ENCODE peak calls at places on chromosome 13, in four cellular contexts. I is testis, B is stomach, T is GM12878. U is an unnamed sample. For H3K4me1, the result is how much of the 10 kb centered on the place peaks cover.

GRCh38 chr13:20024706-20025105 is 66.2 kb downstream of the ZMYM2 start:
- DNase-seq in I (no peak), B (no peak), T (no peak), U (no peak)

GRCh38 chr13:114286808-114287207 is 5.4 kb downstream of the UPF3A start:
- DNase-seq in I (no peak), B (no peak), T (no peak), U (no peak)

GRCh38 chr13:36377822-36378480 is 31.8 kb upstream of the SPART start:
- DNase-seq in I (no peak), B (no peak), T (no peak), U (no peak)

GRCh38 chr13:67267136-67267535 is 37.0 kb upstream of the PCDH9 start:
- DNase-seq in I (no peak), B (no peak), T (no peak), U (no peak)

GRCh38 chr13:39273953-39274352 is 235.7 kb downstream of the NHLRC3 start:
- DNase-seq in I (no peak), B (peak), T (no peak), U (no peak)

GRCh38 chr13:49020940-49021548 is 45.3 kb downstream of the FNDC3A start:
- DNase-seq in I (no peak), B (no peak), T (no peak), U (no peak)

GRCh38 chr13:110445183-110445582 is 116.3 kb downstream of the RAB20 start:
- DNase-seq in I (no peak), B (no peak), T (no peak), U (no peak)

GRCh38 chr13:48492123-48493075 is 40.5 kb downstream of the RCBTB2 start:
- DNase-seq in I (peak), B (peak), T (peak), U (peak)

GRCh38 chr13:41516166-41516565 is 58.8 kb downstream of the RGCC start:
- DNase-seq in I (no peak), B (no peak), T (no peak), U (no peak)

GRCh38 chr13:24681930-24682329 is 1.7 kb downstream of the ATP12A start:
- DNase-seq in I (no peak), B (no peak), T (no peak), U (no peak)

GRCh38 chr13:24680921-24681585 is 845 bp downstream of the ATP12A start:
- DNase-seq in I (no peak), B (no peak), T (no peak), U (no peak)

GRCh38 chr13:24679686-24680085 is 522 bp upstream of the ATP12A start:
- DNase-seq in I (no peak), B (no peak), T (no peak), U (no peak)

GRCh38 chr13:24682353-24682752 is 2.1 kb downstream of the ATP12A start:
- DNase-seq in I (no peak), B (no peak), T (no peak), U (no peak)

GRCh38 chr13:24680258-24680920 is at the start of gene ATP12A:
- DNase-seq in I (peak), B (peak), T (no peak), U (no peak)
- H3K4me3 ChIP-seq in I (peak), B (peak), T (peak), U (peak)

GRCh38 chr13:99356216-99357089 is 49.3 kb upstream of the GPR183 start:
- DNase-seq in I (peak), B (no peak), T (peak), U (no peak)
- TF ChIP-seq POLR2A in I (no peak), B (no peak), T (no peak), U (no peak)

DNA sequence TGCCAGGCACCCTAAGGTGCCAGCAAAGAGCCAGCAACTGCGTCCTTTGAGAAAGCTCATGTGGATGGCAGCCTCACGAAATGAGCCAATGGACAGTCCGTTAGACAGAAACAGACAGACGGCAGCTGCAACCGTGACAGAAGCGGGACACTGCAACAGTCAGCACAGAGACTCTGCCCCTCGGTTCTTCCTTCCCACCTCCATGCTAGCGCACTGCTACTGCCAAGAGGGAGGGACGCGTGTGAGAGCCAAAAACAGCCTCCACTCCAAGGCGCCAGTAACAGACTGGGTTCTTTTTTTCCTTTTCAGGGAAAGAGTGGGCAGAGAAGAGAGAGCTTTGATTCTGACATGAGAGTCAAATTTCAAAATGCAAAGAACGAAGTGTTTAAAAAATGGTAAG is 77.5 kb downstream of the SERP2 start:
- DNase-seq in I (no peak), B (no peak), T (no peak), U (no peak)
- H3K4me1 ChIP-seq in I (under half), B (under half), T (under half), U (under half)

GRCh38 chr13:22128413-22129198 is 457.7 kb downstream of the FGF9 start:
- DNase-seq in I (no peak), B (no peak), T (no peak), U (no peak)

GRCh38 chr13:22127277-22128143 is 456.6 kb downstream of the FGF9 start:
- DNase-seq in I (no peak), B (no peak), T (no peak), U (no peak)

GRCh38 chr13:22126433-22127021 is 455.7 kb downstream of the FGF9 start:
- DNase-seq in I (no peak), B (no peak), T (peak), U (no peak)

GRCh38 chr13:22134261-22134660 is 463.4 kb downstream of the FGF9 start:
- DNase-seq in I (no peak), B (no peak), T (no peak), U (no peak)

GRCh38 chr13:22130254-22130653 is 459.4 kb downstream of the FGF9 start:
- DNase-seq in I (no peak), B (no peak), T (no peak), U (no peak)
- H3K4me3 ChIP-seq in I (no peak), B (no peak), T (no peak), U (no peak)

GRCh38 chr13:37715606-37716015 is 117.0 kb upstream of the POSTN start:
- DNase-seq in I (no peak), B (no peak), T (no peak), U (no peak)
- TF ChIP-seq POLR2A in I (no peak), B (no peak), T (no peak), U (no peak)

GRCh38 chr13:95164830-95165229 is 136.4 kb downstream of the ABCC4 start:
- DNase-seq in I (no peak), B (no peak), T (no peak), U (no peak)

GRCh38 chr13:95155093-95155492 is 146.2 kb downstream of the ABCC4 start:
- DNase-seq in I (no peak), B (no peak), T (no peak), U (no peak)

GRCh38 chr13:95155504-95155903 is 145.7 kb downstream of the ABCC4 start:
- DNase-seq in I (no peak), B (no peak), T (no peak), U (no peak)

GRCh38 chr13:95156208-95156607 is 145.0 kb downstream of the ABCC4 start:
- DNase-seq in I (no peak), B (no peak), T (no peak), U (no peak)

GRCh38 chr13:95160112-95160906 is 140.9 kb downstream of the ABCC4 start:
- DNase-seq in I (no peak), B (no peak), T (no peak), U (no peak)
- H3K4me1 ChIP-seq in I (under half), B (under half), T (under half), U (under half)

U was measured in esophagus squamous epithelium.